ENCODE peak calls at places on chromosomes 11 and 22, in five cellular contexts. K is cardiac muscle cell, U is A673, N is heart left ventricle, V is adipocyte. G is an unnamed sample. For H3K36me3, the result is how much of the 10 kb centered on the place peaks cover.

GRCh38 chr11:3008746-3009336 is 16.7 kb upstream of the NAP1L4 start:
- DNase-seq in K (no peak), N (no peak), V (no peak), U (no peak), G (no peak)

GRCh38 chr22:31867386-31868153 is 76.8 kb upstream of the YWHAH start:
- DNase-seq in U (no peak), K (no peak), V (no peak), N (no peak), G (no peak)

GRCh38 chr11:103031834-103032233 is 60.1 kb downstream of the DCUN1D5 start:
- DNase-seq in U (no peak), K (no peak), V (peak), N (no peak), G (no peak)

GRCh38 chr11:63909621-63910506 is 7.1 kb downstream of the RCOR2 start:
- DNase-seq in U (no peak), K (no peak), V (no peak), N (no peak), G (no peak)

GRCh38 chr22:44678980-44679647 is 22.9 kb upstream of the PRR5 start:
- DNase-seq in N (no peak), K (no peak), V (no peak), U (no peak), G (no peak)

GRCh38 chr11:126585388-126586302 is 230.2 kb downstream of the ST3GAL4 start:
- DNase-seq in V (peak), K (peak), U (peak), N (peak), G (no peak)

GRCh38 chr22:19846620-19847344 is 7.9 kb downstream of the GNB1L start:
- DNase-seq in U (no peak), V (no peak), N (no peak), K (no peak), G (no peak)

GRCh38 chr22:42844756-42845155 is 12.3 kb downstream of the ARFGAP3 start:
- DNase-seq in N (no peak), V (no peak), U (no peak), K (peak), G (no peak)

GRCh38 chr11:45832835-45833446 is 14.3 kb upstream of the CRY2 start:
- DNase-seq in N (no peak), V (no peak), U (no peak), K (no peak), G (no peak)

GRCh38 chr11:35017528-35018342 is 101.3 kb downstream of the PDHX start:
- DNase-seq in K (no peak), U (no peak), N (no peak), V (no peak), G (no peak)

GRCh38 chr22:19943665-19944026 is 2.0 kb upstream of the TXNRD2 start:
- DNase-seq in V (peak), U (peak), K (peak), N (no peak), G (no peak)

DNA sequence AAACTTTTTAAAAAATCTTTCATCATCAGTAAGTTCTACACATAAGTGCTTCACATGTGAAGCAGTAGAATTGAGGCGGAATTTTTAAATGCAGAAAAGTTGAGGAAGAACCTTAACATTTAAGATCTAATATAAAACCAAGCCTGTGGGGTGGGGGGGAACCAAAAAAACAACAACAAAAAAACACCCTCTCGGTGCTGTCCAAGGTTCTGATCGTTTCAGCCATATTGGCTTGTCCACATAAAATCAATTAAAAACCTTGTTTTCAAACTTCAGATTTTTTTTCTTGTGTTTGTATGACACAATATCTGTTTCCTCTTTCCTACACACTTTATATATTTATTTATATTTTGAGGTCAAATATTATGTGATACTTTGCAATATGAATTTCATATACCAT is 130.0 kb downstream of the WNT7B start:
- DNase-seq in N (no peak), K (no peak), U (no peak), V (no peak), G (no peak)
- H3K36me3 ChIP-seq in N (under half), K (under half), U (under half), V (half or more), G (under half)

DNA sequence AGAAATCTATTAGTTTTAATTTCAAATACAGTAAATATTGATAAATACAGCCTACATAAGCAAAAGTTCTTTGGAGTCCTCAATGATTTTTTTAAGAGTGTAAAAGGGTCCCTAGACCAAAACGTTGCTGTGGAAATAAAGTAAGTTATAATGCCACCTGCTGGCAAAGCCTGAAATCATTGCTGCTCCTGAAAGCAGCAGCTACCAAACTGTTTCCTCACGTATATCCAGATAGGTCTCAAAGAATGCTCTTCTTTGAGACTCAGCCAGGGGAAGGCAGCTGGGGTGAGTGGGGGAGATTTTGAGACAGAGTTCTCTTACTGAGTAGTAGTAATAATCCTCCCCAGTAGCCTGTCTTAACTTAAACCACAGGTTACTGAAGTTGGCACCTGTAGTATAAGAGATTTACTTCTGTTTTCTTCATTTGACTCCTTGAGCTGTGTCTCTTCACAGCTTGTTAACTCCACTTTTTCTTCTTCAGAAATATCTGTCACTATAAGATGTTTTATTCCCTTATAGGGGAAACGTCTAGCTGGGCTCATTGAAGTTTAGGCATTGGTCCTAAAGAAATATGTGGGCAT is 78.1 kb downstream of the BTBD10 start:
- DNase-seq in N (no peak), V (peak), K (peak), U (peak), G (peak)
- H3K36me3 ChIP-seq in N (under half), V (half or more), K (under half), U (under half), G (under half)

DNA sequence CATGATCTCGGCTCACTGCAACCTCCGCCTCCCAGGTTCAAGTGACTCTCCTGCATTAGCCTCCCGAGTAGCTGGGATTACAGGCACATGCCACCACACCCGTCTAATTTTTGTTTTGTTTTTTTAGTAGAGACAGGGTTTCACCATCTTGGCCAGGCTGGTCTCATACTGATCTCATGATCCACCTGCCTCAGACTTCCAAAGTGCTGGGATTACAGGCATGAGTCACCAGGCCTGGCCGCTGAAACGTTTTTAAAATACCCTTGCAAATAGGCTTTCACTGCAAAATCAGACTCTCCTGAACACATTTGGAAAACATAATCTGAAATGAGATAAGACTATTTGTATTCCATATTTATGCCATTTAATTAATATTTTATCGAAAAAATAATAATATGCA is 826.1 kb upstream of the CNTN5 start:
- DNase-seq in N (no peak), V (no peak), U (no peak), K (no peak), G (no peak)
- H3K36me3 ChIP-seq in N (under half), V (under half), U (under half), K (under half), G (under half)

GRCh38 chr22:30712094-30712493 is 17.4 kb downstream of the OSBP2 start:
- DNase-seq in K (no peak), N (no peak), V (no peak), U (no peak), G (no peak)
- H3K36me3 ChIP-seq in K (under half), N (under half), V (under half), U (under half), G (under half)